ENCODE peak calls at places on chromosomes 4 and X, in four cellular contexts. One of them, this sample, is unnamed.

GRCh38 chr4:182698212-182698611 is 219.0 kb downstream of the DCTD start:
- DNase-seq in K562: peak; percentile 4
- DNase-seq in HepG2: no peak
- DNase-seq in HCT116: no peak
- DNase-seq in this sample: no peak

GRCh38 chrX:105564536-105564935 is 257.8 kb upstream of the NRK start:
- DNase-seq in K562: no peak
- DNase-seq in HepG2: no peak
- DNase-seq in HCT116: no peak
- DNase-seq in this sample: no peak

GRCh38 chr4:687975-688694 is 816 bp downstream of the SLC49A3 start:
- DNase-seq in K562: no peak
- DNase-seq in HepG2: no peak
- DNase-seq in HCT116: no peak
- DNase-seq in this sample: peak; percentile 92

GRCh38 chr4:114464873-114465272 is 133.7 kb upstream of the UGT8 start:
- DNase-seq in K562: no peak
- DNase-seq in HepG2: no peak
- DNase-seq in HCT116: no peak
- DNase-seq in this sample: peak; percentile 11

GRCh38 chr4:177108708-177109107 is 201.0 kb upstream of the NEIL3 start:
- DNase-seq in K562: no peak
- DNase-seq in HepG2: no peak
- DNase-seq in HCT116: no peak
- DNase-seq in this sample: peak; percentile 31

GRCh38 chrX:37594755-37595382 is 23.4 kb downstream of the LANCL3 start:
- DNase-seq in K562: no peak
- DNase-seq in HepG2: no peak
- DNase-seq in HCT116: no peak
- DNase-seq in this sample: no peak

GRCh38 chrX:2831471-2832228 is 2.9 kb downstream of the GYG2 start:
- DNase-seq in K562: no peak
- DNase-seq in HepG2: no peak
- DNase-seq in HCT116: no peak
- DNase-seq in this sample: no peak

GRCh38 chr4:132992686-132993085 is 156.4 kb upstream of the PCDH10 start:
- DNase-seq in K562: no peak
- DNase-seq in HepG2: no peak
- DNase-seq in HCT116: no peak
- DNase-seq in this sample: no peak

GRCh38 chr4:125433453-125433852 is 118.7 kb downstream of the FAT4 start:
- DNase-seq in K562: no peak
- DNase-seq in HepG2: no peak
- DNase-seq in HCT116: no peak
- DNase-seq in this sample: no peak

GRCh38 chr4:5747746-5748365 is 36.9 kb downstream of the EVC start:
- DNase-seq in K562: no peak
- DNase-seq in HepG2: no peak
- DNase-seq in HCT116: no peak
- DNase-seq in this sample: no peak

GRCh38 chrX:123859409-123859827 is 435 bp upstream of the XIAP start:
- DNase-seq in K562: no peak
- DNase-seq in HepG2: no peak
- DNase-seq in HCT116: no peak
- DNase-seq in this sample: peak; percentile 24

GRCh38 chr4:3073158-3074077 is 920 bp downstream of the HTT-AS start:
- DNase-seq in K562: no peak
- DNase-seq in HepG2: peak; percentile 74
- DNase-seq in HCT116: no peak
- DNase-seq in this sample: no peak

GRCh38 chrX:119518371-119518770 is 46.8 kb downstream of the STEEP1 start:
- DNase-seq in K562: no peak
- DNase-seq in HepG2: no peak
- DNase-seq in HCT116: no peak
- DNase-seq in this sample: no peak

GRCh38 chrX:119512145-119512800 is 44.0 kb downstream of the SLC25A5 start:
- DNase-seq in K562: peak; percentile 80
- DNase-seq in HepG2: peak; percentile 75
- DNase-seq in HCT116: peak; percentile 48
- DNase-seq in this sample: peak; percentile 45

GRCh38 chrX:119521246-119521645 is 44.0 kb downstream of the STEEP1 start:
- DNase-seq in K562: no peak
- DNase-seq in HepG2: no peak
- DNase-seq in HCT116: no peak
- DNase-seq in this sample: no peak

GRCh38 chrX:119516157-119516702 is 48.0 kb downstream of the SLC25A5 start:
- DNase-seq in K562: peak; percentile 76
- DNase-seq in HepG2: peak; percentile 57
- DNase-seq in HCT116: peak; percentile 39
- DNase-seq in this sample: peak; percentile 61
- TF ChIP-seq JUND in K562: no peak
- TF ChIP-seq JUND in HepG2: no peak
- TF ChIP-seq JUND in HCT116: no peak
- TF ChIP-seq JUND in this sample: no peak

GRCh38 chrX:104112326-104112951 is at the start of gene ZCCHC18:
- DNase-seq in K562: peak; percentile 3
- DNase-seq in HepG2: peak; percentile 3
- DNase-seq in HCT116: no peak
- DNase-seq in this sample: peak; percentile 13
- TF ChIP-seq JUND in K562: no peak
- TF ChIP-seq JUND in HepG2: no peak
- TF ChIP-seq JUND in HCT116: no peak
- TF ChIP-seq JUND in this sample: no peak

DNA sequence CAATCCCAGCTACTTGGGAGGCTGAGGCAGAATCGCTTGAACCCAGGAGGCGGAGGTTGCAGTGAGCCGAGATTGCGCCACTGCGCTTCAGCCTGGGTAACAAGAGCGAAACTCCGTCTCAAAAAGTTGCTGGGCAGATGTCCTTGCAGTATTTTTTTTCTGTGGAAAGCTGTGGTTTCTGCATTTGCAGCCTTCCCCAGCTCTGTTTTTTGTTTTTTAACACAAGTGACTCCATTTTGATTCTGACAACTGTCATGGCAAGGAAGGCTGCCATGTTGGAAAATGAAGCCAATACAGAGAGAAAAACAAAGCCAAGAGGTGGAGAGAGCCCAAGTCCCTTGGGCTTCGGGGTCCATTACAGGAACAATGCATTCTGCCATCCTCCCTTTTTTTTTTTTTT is 11.7 kb upstream of the SLC10A3 start:
- DNase-seq in K562: no peak
- DNase-seq in HepG2: no peak
- DNase-seq in HCT116: no peak
- DNase-seq in this sample: no peak
- TF ChIP-seq JUND in K562: no peak
- TF ChIP-seq JUND in HepG2: no peak
- TF ChIP-seq JUND in HCT116: no peak
- TF ChIP-seq JUND in this sample: no peak

DNA sequence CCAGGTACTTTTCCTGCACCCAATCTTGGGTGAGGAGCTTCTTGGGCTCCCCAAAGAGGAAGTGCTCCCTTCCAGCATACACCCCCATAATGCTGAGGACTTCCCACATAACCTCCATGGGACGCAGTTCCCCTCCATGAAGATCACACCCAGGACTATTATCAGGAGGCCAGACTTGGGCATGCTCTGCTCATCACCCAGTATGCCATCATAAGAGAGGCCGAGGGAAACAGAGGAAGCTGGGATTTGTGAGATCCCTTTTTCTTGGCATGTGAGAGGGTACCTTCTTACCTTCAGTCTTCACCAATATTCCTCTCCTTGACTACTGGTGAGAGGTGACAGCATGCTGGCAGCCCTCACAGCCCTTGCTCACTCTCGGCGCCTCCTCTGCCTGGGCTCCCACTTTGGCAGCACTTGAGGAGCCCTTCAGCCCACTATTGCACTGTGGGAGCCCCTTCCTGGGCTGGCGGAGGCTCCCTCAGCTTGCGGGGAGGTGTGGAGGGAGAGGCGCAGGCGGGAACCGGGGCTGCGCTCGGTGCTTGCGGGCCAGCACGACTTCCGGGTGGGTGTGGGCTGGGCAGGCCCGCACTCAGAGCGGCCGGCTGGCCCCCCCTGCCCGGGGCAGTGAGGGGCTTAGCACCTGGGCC is 15.7 kb upstream of the HSFX1 start:
- DNase-seq in K562: no peak
- DNase-seq in HepG2: no peak
- DNase-seq in HCT116: no peak
- DNase-seq in this sample: no peak
- TF ChIP-seq JUND in K562: no peak
- TF ChIP-seq JUND in HepG2: no peak
- TF ChIP-seq JUND in HCT116: no peak
- TF ChIP-seq JUND in this sample: no peak

GRCh38 chr4:7172508-7172907 is 19.8 kb upstream of the SORCS2 start:
- DNase-seq in K562: no peak
- DNase-seq in HepG2: no peak
- DNase-seq in HCT116: no peak
- DNase-seq in this sample: no peak

GRCh38 chr4:7169134-7169533 is 23.2 kb upstream of the SORCS2 start:
- DNase-seq in K562: no peak
- DNase-seq in HepG2: no peak
- DNase-seq in HCT116: no peak
- DNase-seq in this sample: no peak

GRCh38 chr4:7170012-7170411 is 22.3 kb upstream of the SORCS2 start:
- DNase-seq in K562: no peak
- DNase-seq in HepG2: no peak
- DNase-seq in HCT116: no peak
- DNase-seq in this sample: no peak

GRCh38 chr4:7172946-7173345 is 19.4 kb upstream of the SORCS2 start:
- DNase-seq in K562: no peak
- DNase-seq in HepG2: no peak
- DNase-seq in HCT116: no peak
- DNase-seq in this sample: no peak

DNA sequence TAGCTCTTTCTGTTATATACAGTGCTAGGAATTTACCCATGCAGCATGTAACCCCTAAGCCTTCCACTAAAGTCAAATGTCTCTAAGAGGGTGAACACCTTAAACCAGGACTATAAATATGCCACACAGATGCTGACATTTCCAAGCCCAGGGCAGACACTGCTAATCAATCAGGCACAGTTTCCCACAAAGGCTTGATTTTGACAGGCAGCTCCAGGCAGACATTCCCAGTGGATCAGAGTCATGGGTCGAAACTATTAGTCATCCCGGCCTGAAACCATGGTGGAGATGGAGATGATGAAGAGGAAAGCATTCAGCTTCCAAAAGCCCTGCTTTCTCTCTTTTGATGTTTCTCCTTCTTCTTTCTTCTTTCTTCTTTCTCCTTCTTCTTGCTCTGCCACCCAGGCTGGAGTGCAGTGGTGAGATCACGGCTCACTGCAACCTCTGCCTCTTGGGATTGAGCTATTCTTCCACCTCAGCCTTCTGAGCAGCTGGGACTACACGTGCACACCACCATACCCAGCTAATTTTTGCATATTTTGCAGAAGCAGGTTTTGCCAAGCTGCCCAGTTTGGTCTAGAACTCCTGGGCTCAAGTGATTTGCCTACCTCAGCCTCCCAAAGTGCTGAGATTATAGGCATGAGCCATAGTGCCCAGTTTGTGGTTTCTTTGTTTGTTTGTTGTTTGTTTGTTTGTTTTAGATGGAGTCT is 21.0 kb upstream of the SORCS2 start:
- DNase-seq in K562: no peak
- DNase-seq in HepG2: no peak
- DNase-seq in HCT116: no peak
- DNase-seq in this sample: no peak
- TF ChIP-seq JUND in K562: no peak
- TF ChIP-seq JUND in HepG2: no peak
- TF ChIP-seq JUND in HCT116: no peak
- TF ChIP-seq JUND in this sample: no peak

GRCh38 chrX:18490816-18491215 is 65.4 kb downstream of the CDKL5 start:
- DNase-seq in K562: no peak
- DNase-seq in HepG2: no peak
- DNase-seq in HCT116: no peak
- DNase-seq in this sample: no peak
- TF ChIP-seq JUND in K562: no peak
- TF ChIP-seq JUND in HepG2: no peak
- TF ChIP-seq JUND in HCT116: no peak
- TF ChIP-seq JUND in this sample: no peak

GRCh38 chrX:40130207-40130606 is 32.4 kb upstream of the BCOR start:
- DNase-seq in K562: no peak
- DNase-seq in HepG2: no peak
- DNase-seq in HCT116: peak; percentile 37
- DNase-seq in this sample: no peak
- TF ChIP-seq JUND in K562: peak; percentile 18
- TF ChIP-seq JUND in HepG2: no peak
- TF ChIP-seq JUND in HCT116: no peak
- TF ChIP-seq JUND in this sample: no peak